ENCODE peak calls at places on chromosomes 5 and 9, in seven cellular contexts. R is body of pancreas; A is lower lobe of right lung; W is stomach; T is CD4-positive, alpha-beta memory T cell; O is aorta; C is iPS DF 6.9. Y is an unnamed sample.

GRCh38 chr9:90611568-90611967 is 31.1 kb downstream of the DIRAS2 start:
- DNase-seq in C (no peak), O (no peak), W (no peak), R (no peak), A (no peak), T (no peak), Y (no peak)

GRCh38 chr5:64506567-64507321 is 929 bp downstream of the RGS7BP start:
- DNase-seq in R (no peak), W (no peak), O (peak), C (no peak), A (peak), T (no peak), Y (no peak)

GRCh38 chr5:103271570-103272289 is 13.2 kb downstream of the MACIR start:
- DNase-seq in O (no peak), C (no peak), T (no peak), R (peak), A (no peak), W (no peak), Y (no peak)

GRCh38 chr5:179817071-179817840 is 3.4 kb upstream of the SQSTM1 start:
- DNase-seq in W (no peak), C (no peak), T (no peak), A (peak), O (no peak), R (no peak), Y (peak)

GRCh38 chr5:15933481-15934207 is 245.9 kb downstream of the MARCHF11 start:
- DNase-seq in R (no peak), O (no peak), W (no peak), C (no peak), T (no peak), A (no peak), Y (no peak)

GRCh38 chr9:128254855-128255759 is 20.7 kb downstream of the GOLGA2 start:
- DNase-seq in C (no peak), T (peak), R (peak), A (peak), O (peak), W (peak), Y (no peak)

GRCh38 chr9:126435105-126435504 is 108.5 kb downstream of the MVB12B start:
- DNase-seq in T (no peak), W (no peak), O (no peak), R (no peak), C (no peak), A (no peak), Y (no peak)

GRCh38 chr5:122415481-122416120 is 103.6 kb downstream of the SNCAIP start:
- DNase-seq in O (no peak), W (peak), A (peak), T (no peak), R (peak), C (peak), Y (no peak)

GRCh38 chr9:131986576-131986975 is 93.1 kb downstream of the MED27 start:
- DNase-seq in R (no peak), T (no peak), O (no peak), C (no peak), A (no peak), W (no peak), Y (no peak)

GRCh38 chr5:77397686-77398300 is 94.3 kb downstream of the WDR41 start:
- DNase-seq in A (no peak), R (no peak), W (no peak), T (no peak), C (no peak), O (no peak), Y (no peak)

GRCh38 chr5:110536120-110537115 is 190.1 kb downstream of the TMEM232 start:
- DNase-seq in R (peak), C (peak), T (no peak), W (no peak), A (peak), O (no peak), Y (no peak)

GRCh38 chr9:131238402-131239021 is 37.8 kb downstream of the FAM78A start:
- DNase-seq in C (no peak), W (no peak), R (no peak), T (no peak), O (no peak), A (no peak), Y (peak)

GRCh38 chr5:59485629-59486439 is 407.7 kb downstream of the PDE4D start:
- DNase-seq in O (no peak), A (no peak), W (no peak), R (no peak), C (no peak), T (no peak), Y (no peak)

GRCh38 chr5:159290741-159291140 is 27.7 kb downstream of the UBLCP1 start:
- DNase-seq in T (no peak), O (no peak), R (no peak), A (no peak), W (no peak), C (no peak), Y (no peak)

GRCh38 chr9:91841591-91841990 is 108.4 kb downstream of the ROR2 start:
- DNase-seq in A (no peak), R (no peak), C (no peak), T (no peak), W (no peak), O (no peak), Y (no peak)

GRCh38 chr5:36570268-36570667 is 36.1 kb upstream of the SLC1A3 start:
- DNase-seq in T (no peak), A (no peak), W (no peak), R (no peak), C (no peak), O (no peak), Y (no peak)

GRCh38 chr5:114434396-114435219 is 72.7 kb downstream of the KCNN2 start:
- DNase-seq in C (no peak), A (no peak), T (no peak), O (no peak), R (no peak), W (no peak), Y (no peak)

GRCh38 chr5:1181451-1182359 is 19.7 kb upstream of the SLC6A19 start:
- DNase-seq in R (peak), T (no peak), C (no peak), O (peak), A (peak), W (no peak), Y (peak)

GRCh38 chr9:93020785-93021670 is 37.5 kb upstream of the SUSD3 start:
- DNase-seq in R (no peak), T (peak), W (no peak), C (no peak), O (peak), A (no peak), Y (no peak)

GRCh38 chr9:96006961-96007360 is 131.5 kb downstream of the ERCC6L2 start:
- DNase-seq in O (no peak), W (no peak), T (no peak), R (no peak), A (no peak), C (no peak), Y (no peak)

GRCh38 chr5:43601454-43602260 is 1.3 kb upstream of the NNT start:
- DNase-seq in W (no peak), T (no peak), C (no peak), R (no peak), O (no peak), A (no peak), Y (no peak)

GRCh38 chr9:130208600-130209347 is 36.6 kb downstream of the NCS1 start:
- DNase-seq in R (no peak), W (no peak), C (no peak), T (no peak), A (no peak), O (no peak), Y (no peak)

GRCh38 chr5:6748142-6748541 is 34.9 kb downstream of the TENT4A start:
- DNase-seq in T (no peak), O (no peak), C (no peak), W (no peak), A (no peak), R (no peak), Y (peak)

GRCh38 chr9:131098391-131099087 is 2.2 kb downstream of the AIF1L start:
- DNase-seq in T (no peak), R (no peak), C (no peak), W (no peak), A (no peak), O (no peak), Y (no peak)

GRCh38 chr5:170632985-170633234 is 129.1 kb downstream of the KCNIP1 start:
- DNase-seq in T (peak), A (peak), O (peak), W (peak), R (no peak), C (peak), Y (peak)

GRCh38 chr5:96219580-96220281 is 213.3 kb downstream of the PCSK1 start:
- DNase-seq in W (no peak), C (no peak), O (no peak), R (no peak), T (no peak), A (no peak), Y (no peak)

GRCh38 chr5:146796911-146797310 is 81.6 kb downstream of the PPP2R2B start:
- DNase-seq in A (no peak), W (no peak), O (no peak), T (no peak), C (no peak), R (no peak), Y (no peak)

GRCh38 chr5:56479701-56480304 is 246.7 kb upstream of the ANKRD55 start:
- DNase-seq in A (no peak), C (no peak), O (no peak), R (no peak), T (no peak), W (no peak), Y (no peak)

GRCh38 chr5:75481024-75481423 is 30.4 kb downstream of the CERT1 start:
- DNase-seq in O (no peak), T (no peak), C (no peak), W (no peak), A (no peak), R (no peak), Y (no peak)

GRCh38 chr5:16037121-16037520 is 142.5 kb downstream of the MARCHF11 start:
- DNase-seq in R (no peak), A (no peak), O (no peak), C (no peak), W (no peak), T (no peak), Y (no peak)

GRCh38 chr9:114693248-114693895 is 11.4 kb upstream of the TEX48 start:
- DNase-seq in R (no peak), O (no peak), C (no peak), A (no peak), T (no peak), W (no peak), Y (no peak)

GRCh38 chr5:159510282-159510681 is 180.0 kb upstream of the IL12B start:
- DNase-seq in T (no peak), O (no peak), A (peak), R (peak), C (peak), W (no peak), Y (no peak)

GRCh38 chr9:76835571-76836283 is 70.2 kb downstream of the PRUNE2 start:
- DNase-seq in T (no peak), R (peak), A (no peak), O (no peak), W (no peak), C (no peak), Y (no peak)

DNA sequence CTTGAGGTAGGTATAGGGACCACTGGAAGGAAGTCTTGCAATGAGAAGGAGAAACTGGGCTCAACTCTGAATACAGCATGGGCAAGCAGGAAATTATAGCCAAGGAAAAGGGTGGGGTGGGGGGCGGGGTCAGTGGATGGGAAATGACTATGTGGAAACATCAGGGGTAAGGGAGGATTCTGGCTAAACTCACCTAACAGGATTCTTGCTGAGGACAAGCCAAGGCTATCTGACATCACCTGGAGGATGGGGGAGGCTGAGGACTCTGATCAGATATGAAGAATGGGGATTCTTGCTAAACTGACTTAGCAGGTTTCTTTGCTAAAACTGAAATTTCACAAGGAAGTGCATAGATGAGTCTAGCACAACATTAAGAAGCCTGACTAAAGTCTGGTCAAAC is 40.8 kb downstream of the CTSL start:
- DNase-seq in R (peak), T (no peak), O (no peak), A (no peak), W (no peak), C (no peak), Y (no peak)
- H3K27ac ChIP-seq in R (no peak), T (no peak), O (no peak), A (no peak), W (no peak), C (no peak), Y (peak)

GRCh38 chr9:133130721-133131244 is 9.7 kb upstream of the RALGDS start:
- DNase-seq in A (no peak), O (no peak), C (no peak), W (no peak), T (peak), R (no peak), Y (no peak)
- H3K27ac ChIP-seq in A (peak), O (no peak), C (no peak), W (peak), T (peak), R (no peak), Y (no peak)

DNA sequence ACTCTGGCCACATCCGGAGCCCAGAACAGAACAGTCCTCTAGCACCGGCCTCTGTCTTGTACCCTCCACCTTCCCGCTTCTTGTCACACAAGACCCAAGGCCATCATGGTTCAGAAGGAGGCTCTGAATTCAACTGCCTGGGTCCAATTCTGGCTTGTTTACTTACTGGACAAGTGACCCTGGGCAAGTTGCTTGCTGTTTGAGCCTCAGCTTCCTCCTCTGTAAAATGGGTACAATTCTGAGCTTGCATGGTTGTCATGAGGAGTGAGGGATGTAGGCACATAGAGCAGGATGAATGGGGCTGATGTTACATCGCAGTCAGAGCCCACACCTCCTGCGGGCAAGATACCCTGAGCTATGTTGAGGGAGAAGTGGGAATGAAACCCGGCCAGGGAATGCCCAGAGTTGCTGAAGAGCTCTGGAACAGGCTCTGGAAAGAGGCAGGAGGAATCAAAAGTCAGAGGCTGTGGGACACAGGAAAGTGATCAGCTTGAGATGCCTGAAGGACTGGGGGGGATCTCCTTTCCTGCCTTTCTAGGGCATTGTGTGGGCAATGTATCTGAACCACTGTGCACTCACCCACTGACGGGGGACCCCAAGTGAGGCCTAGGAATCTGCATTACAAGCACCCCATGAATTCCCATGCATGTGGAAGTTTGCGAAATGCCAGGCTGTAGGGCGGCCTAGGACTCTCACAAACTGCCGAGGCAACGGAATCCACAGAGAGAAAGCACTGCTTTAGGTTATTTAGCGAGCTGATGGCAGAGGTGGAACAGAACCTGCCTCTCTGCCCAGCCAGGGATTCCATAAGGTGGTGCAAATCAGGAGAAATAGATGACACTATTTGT is 29.4 kb upstream of the IL17B start:
- DNase-seq in W (no peak), R (no peak), O (peak), A (no peak), T (no peak), C (no peak), Y (no peak)
- H3K27ac ChIP-seq in W (peak), R (no peak), O (peak), A (peak), T (no peak), C (no peak), Y (no peak)

GRCh38 chr5:172144931-172145869 is 42.8 kb downstream of the STK10 start:
- DNase-seq in W (no peak), T (no peak), O (no peak), A (no peak), C (no peak), R (no peak), Y (peak)

GRCh38 chr5:172141949-172142319 is 46.1 kb downstream of the STK10 start:
- DNase-seq in C (no peak), O (no peak), R (no peak), W (no peak), T (no peak), A (no peak), Y (no peak)

GRCh38 chr5:172142709-172143215 is 45.3 kb downstream of the STK10 start:
- DNase-seq in T (no peak), W (no peak), O (no peak), C (no peak), A (no peak), R (no peak), Y (peak)

GRCh38 chr5:172144291-172144815 is 43.7 kb downstream of the STK10 start:
- DNase-seq in C (no peak), O (no peak), A (no peak), T (no peak), R (no peak), W (no peak), Y (peak)

GRCh38 chr5:172143875-172144274 is 44.1 kb downstream of the STK10 start:
- DNase-seq in T (no peak), A (no peak), O (no peak), W (no peak), C (no peak), R (no peak), Y (peak)
- H3K27ac ChIP-seq in T (no peak), A (no peak), O (no peak), W (no peak), C (no peak), R (no peak), Y (no peak)